ENCODE peak calls at places on chromosomes 6 and 20, in eight cellular contexts. T, L, B, H, E, M, Q and Y are unnamed samples.

GRCh38 chr6:145044606-145045275 is 690.6 kb downstream of the EPM2A start:
- DNase-seq in T (no peak), L (no peak), B (peak; percentile 81), H (no peak), E (peak; percentile 79), M (no peak), Q (no peak), Y (peak; percentile 62)

GRCh38 chr20:51428451-51429143 is 113.9 kb downstream of the NFATC2 start:
- DNase-seq in T (no peak), L (no peak), B (peak; percentile 53), H (no peak), E (no peak), M (no peak), Q (no peak), Y (no peak)

GRCh38 chr6:77019081-77019480 is 444.2 kb downstream of the HTR1B start:
- DNase-seq in T (no peak), L (no peak), B (no peak), H (no peak), E (peak; percentile 50), M (no peak), Q (no peak), Y (no peak)

GRCh38 chr20:48283470-48284110 is 498.3 kb upstream of the SULF2 start:
- DNase-seq in T (no peak), L (no peak), B (peak; percentile 95), H (peak; percentile 30), E (peak; percentile 55), M (peak; percentile 45), Q (no peak), Y (peak; percentile 41)

GRCh38 chr6:155880905-155881304 is 425.3 kb upstream of the NOX3 start:
- DNase-seq in T (no peak), L (no peak), B (peak; percentile 68), H (no peak), E (peak; percentile 13), M (no peak), Q (no peak), Y (peak; percentile 51)

GRCh38 chr6:155481215-155481614 is 25.6 kb upstream of the NOX3 start:
- DNase-seq in T (no peak), L (no peak), B (peak; percentile 89), H (no peak), E (peak; percentile 45), M (no peak), Q (no peak), Y (peak; percentile 51)

GRCh38 chr20:31566658-31567379 is 38.3 kb upstream of the ID1 start:
- DNase-seq in T (no peak), L (no peak), B (no peak), H (peak; percentile 97), E (no peak), M (no peak), Q (peak; percentile 49), Y (no peak)

GRCh38 chr6:121886223-121886830 is 450.9 kb downstream of the GJA1 start:
- DNase-seq in T (no peak), L (no peak), B (peak; percentile 63), H (no peak), E (peak; percentile 69), M (no peak), Q (no peak), Y (peak; percentile 14)

GRCh38 chr6:69866351-69867074 is at the start of gene COL19A1:
- DNase-seq in T (peak; percentile 10), L (no peak), B (no peak), H (no peak), E (no peak), M (no peak), Q (peak; percentile 8), Y (no peak)

GRCh38 chr6:19839788-19840187 is 2.6 kb downstream of the ID4 start:
- DNase-seq in T (no peak), L (no peak), B (no peak), H (no peak), E (no peak), M (no peak), Q (no peak), Y (no peak)

GRCh38 chr6:87945181-87945580 is 102.5 kb upstream of the SPACA1 start:
- DNase-seq in T (no peak), L (no peak), B (no peak), H (no peak), E (no peak), M (no peak), Q (no peak), Y (no peak)

GRCh38 chr6:136035378-136036070 is 184.0 kb downstream of the PDE7B start:
- DNase-seq in T (no peak), L (no peak), B (peak; percentile 70), H (no peak), E (peak; percentile 59), M (no peak), Q (no peak), Y (peak; percentile 46)

GRCh38 chr6:167996424-167997199 is 859 bp upstream of the KIF25 start:
- DNase-seq in T (no peak), L (no peak), B (no peak), H (no peak), E (no peak), M (peak; percentile 26), Q (no peak), Y (no peak)

GRCh38 chr6:4358414-4359107 is 223.2 kb upstream of the ECI2 start:
- DNase-seq in T (no peak), L (no peak), B (peak; percentile 100), H (no peak), E (peak; percentile 99), M (peak; percentile 86), Q (no peak), Y (peak; percentile 100)

GRCh38 chr6:110828396-110828795 is 13.1 kb upstream of the CDK19 start:
- DNase-seq in T (no peak), L (no peak), B (peak; percentile 19), H (no peak), E (peak; percentile 48), M (no peak), Q (no peak), Y (no peak)

GRCh38 chr20:20410678-20411077 is 42.8 kb downstream of the INSM1 start:
- DNase-seq in T (no peak), L (no peak), B (no peak), H (peak; percentile 94), E (no peak), M (no peak), Q (no peak), Y (no peak)

GRCh38 chr6:34638834-34639736 is 57.5 kb downstream of the ILRUN start:
- DNase-seq in T (peak; percentile 18), L (no peak), B (no peak), H (no peak), E (no peak), M (no peak), Q (no peak), Y (no peak)

GRCh38 chr6:168088161-168089106 is 9.4 kb upstream of the FRMD1 start:
- DNase-seq in T (no peak), L (no peak), B (peak; percentile 50), H (no peak), E (no peak), M (no peak), Q (no peak), Y (peak; percentile 25)

GRCh38 chr20:60222497-60222896 is 264.3 kb downstream of the CDH26 start:
- DNase-seq in T (no peak), L (no peak), B (no peak), H (no peak), E (no peak), M (no peak), Q (no peak), Y (no peak)

GRCh38 chr20:5171074-5171789 is 44.4 kb downstream of the CDS2 start:
- DNase-seq in T (no peak), L (no peak), B (no peak), H (peak; percentile 68), E (no peak), M (no peak), Q (no peak), Y (no peak)

GRCh38 chr6:83307849-83308248 is 114.7 kb downstream of the RWDD2A start:
- DNase-seq in T (no peak), L (no peak), B (no peak), H (peak; percentile 16), E (no peak), M (no peak), Q (no peak), Y (no peak)

GRCh38 chr20:33211817-33212424 is 5.2 kb upstream of the BPIFA3 start:
- DNase-seq in T (peak; percentile 29), L (no peak), B (peak; percentile 30), H (peak; percentile 81), E (peak; percentile 8), M (peak; percentile 71), Q (peak; percentile 6), Y (peak; percentile 24)

GRCh38 chr20:2747676-2748235 is 52.7 kb downstream of the CPXM1 start:
- DNase-seq in T (no peak), L (no peak), B (no peak), H (no peak), E (no peak), M (no peak), Q (no peak), Y (no peak)

GRCh38 chr6:55450007-55450406 is 122.7 kb downstream of the GFRAL start:
- DNase-seq in T (no peak), L (no peak), B (peak; percentile 4), H (no peak), E (peak; percentile 33), M (no peak), Q (no peak), Y (no peak)

GRCh38 chr20:24987873-24988835 is 4.4 kb downstream of the APMAP start:
- DNase-seq in T (no peak), L (no peak), B (no peak), H (no peak), E (no peak), M (no peak), Q (no peak), Y (no peak)

GRCh38 chr6:1636971-1637871 is 27.5 kb downstream of the FOXC1 start:
- DNase-seq in T (peak; percentile 46), L (no peak), B (no peak), H (peak; percentile 23), E (no peak), M (no peak), Q (no peak), Y (no peak)

GRCh38 chr6:110509617-110510231 is 33.3 kb upstream of the SLC22A16 start:
- DNase-seq in T (no peak), L (no peak), B (peak; percentile 89), H (no peak), E (peak; percentile 86), M (no peak), Q (no peak), Y (peak; percentile 97)

GRCh38 chr6:70221715-70222236 is 81.1 kb downstream of the COL9A1 start:
- DNase-seq in T (no peak), L (no peak), B (no peak), H (no peak), E (no peak), M (no peak), Q (no peak), Y (no peak)

GRCh38 chr6:43377710-43378229 is 8.3 kb upstream of the ZNF318 start:
- DNase-seq in T (no peak), L (no peak), B (no peak), H (no peak), E (no peak), M (no peak), Q (no peak), Y (no peak)